ENCODE peak calls at places on chromosomes 11 and 22, in six cellular contexts. J, R, K, Q, B and G are unnamed samples.

GRCh38 chr11:120134931-120135228 is 3.0 kb downstream of the TRIM29 start:
- DNase-seq in R (no peak), B (no peak), J (no peak), K (no peak), Q (no peak), G (no peak)

GRCh38 chr11:131588057-131588456 is 217.6 kb downstream of the NTM start:
- DNase-seq in Q (no peak), J (no peak), B (no peak), R (no peak), K (no peak), G (no peak)

GRCh38 chr11:334264-335033 is 13.8 kb upstream of the IFITM3 start:
- DNase-seq in J (no peak), R (no peak), B (no peak), K (no peak), Q (peak), G (no peak)

GRCh38 chr22:49308300-49308699 is 519.4 kb downstream of the BRD1 start:
- DNase-seq in J (no peak), B (no peak), Q (no peak), K (no peak), R (no peak), G (no peak)

GRCh38 chr22:21791635-21792625 is 56.3 kb upstream of the YPEL1 start:
- DNase-seq in Q (peak), B (peak), J (peak), R (no peak), K (peak), G (no peak)

GRCh38 chr11:44033411-44033850 is 14.3 kb upstream of the ACCSL start:
- DNase-seq in J (no peak), K (no peak), R (no peak), Q (no peak), B (no peak), G (no peak)

GRCh38 chr11:82003671-82004148 is 730.0 kb downstream of the FAM181B start:
- DNase-seq in J (no peak), B (no peak), Q (no peak), R (no peak), K (no peak), G (no peak)

GRCh38 chr11:85088286-85088685 is 538.9 kb downstream of the DLG2 start:
- DNase-seq in J (no peak), R (no peak), K (peak), Q (no peak), B (no peak), G (no peak)

GRCh38 chr22:49575703-49576081 is 252.0 kb downstream of the BRD1 start:
- DNase-seq in K (no peak), R (peak), Q (no peak), B (no peak), J (no peak), G (no peak)

GRCh38 chr22:33116846-33117547 is 58.8 kb upstream of the SYN3 start:
- DNase-seq in J (no peak), Q (no peak), B (no peak), K (no peak), R (no peak), G (no peak)

GRCh38 chr11:108947654-108948570 is 283.0 kb downstream of the DDX10 start:
- DNase-seq in J (peak), Q (peak), B (no peak), K (peak), R (no peak), G (no peak)
- TF ChIP-seq SMC3 in J (no peak), Q (no peak), B (no peak), K (no peak), R (no peak), G (no peak)

DNA sequence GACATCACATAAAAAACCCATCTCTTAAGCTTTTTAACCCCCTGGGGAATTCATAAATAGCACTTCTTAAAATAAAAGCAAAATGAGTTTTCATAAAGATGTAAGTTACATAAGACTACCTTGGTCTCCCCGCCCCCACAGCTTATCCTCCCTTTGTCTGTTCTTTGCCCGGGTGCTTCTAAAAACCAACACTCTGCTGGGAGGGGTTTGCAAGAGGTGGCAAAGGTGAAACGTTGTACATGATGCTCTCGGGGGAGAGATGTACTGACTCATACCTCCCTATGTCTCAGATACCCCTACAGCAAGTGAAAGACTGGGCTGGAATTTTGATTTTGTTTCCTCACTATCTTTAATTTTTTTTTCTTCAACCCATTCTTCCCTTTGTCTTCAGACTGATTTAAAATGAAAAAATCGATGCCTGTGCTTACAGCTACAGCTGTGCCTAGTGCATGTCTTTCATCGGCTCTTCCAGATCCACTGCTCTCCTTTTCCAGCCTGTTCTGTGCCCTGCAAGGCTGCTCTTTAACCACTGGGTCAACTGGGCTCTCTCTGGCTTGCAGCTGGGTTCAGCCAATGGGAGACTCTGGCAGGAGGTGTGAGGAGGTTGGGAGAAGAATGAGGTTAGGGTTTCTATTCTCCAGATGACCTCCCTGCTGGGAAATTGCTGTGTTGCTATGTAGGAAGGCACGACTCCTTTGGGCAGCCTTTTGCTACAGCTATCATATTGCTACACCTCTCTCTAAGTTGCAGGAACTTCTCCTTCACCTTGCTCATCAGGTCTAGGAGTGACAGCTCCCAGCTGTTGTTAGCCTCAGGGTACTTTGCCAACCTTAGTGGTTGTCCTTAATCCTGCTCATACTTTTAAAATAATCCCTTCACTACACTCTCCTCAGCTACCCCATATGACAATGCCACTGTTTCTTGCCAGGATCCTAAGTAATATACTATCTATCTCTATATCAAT is 266.5 kb downstream of the TENM4 start:
- DNase-seq in K (peak), R (no peak), B (no peak), Q (no peak), J (no peak), G (no peak)
- TF ChIP-seq SMC3 in K (no peak), R (no peak), B (no peak), Q (no peak), J (no peak), G (no peak)

GRCh38 chr11:8907116-8907515 is 3.9 kb upstream of the AKIP1 start:
- DNase-seq in R (no peak), Q (no peak), B (no peak), K (no peak), J (no peak), G (no peak)
- TF ChIP-seq SMC3 in R (no peak), Q (no peak), B (no peak), K (no peak), J (no peak), G (no peak)

GRCh38 chr11:126628450-126628789 is 272.9 kb downstream of the ST3GAL4 start:
- DNase-seq in K (no peak), R (no peak), B (no peak), J (no peak), Q (no peak), G (no peak)
- TF ChIP-seq SMC3 in K (no peak), R (no peak), B (no peak), J (no peak), Q (no peak), G (no peak)

DNA sequence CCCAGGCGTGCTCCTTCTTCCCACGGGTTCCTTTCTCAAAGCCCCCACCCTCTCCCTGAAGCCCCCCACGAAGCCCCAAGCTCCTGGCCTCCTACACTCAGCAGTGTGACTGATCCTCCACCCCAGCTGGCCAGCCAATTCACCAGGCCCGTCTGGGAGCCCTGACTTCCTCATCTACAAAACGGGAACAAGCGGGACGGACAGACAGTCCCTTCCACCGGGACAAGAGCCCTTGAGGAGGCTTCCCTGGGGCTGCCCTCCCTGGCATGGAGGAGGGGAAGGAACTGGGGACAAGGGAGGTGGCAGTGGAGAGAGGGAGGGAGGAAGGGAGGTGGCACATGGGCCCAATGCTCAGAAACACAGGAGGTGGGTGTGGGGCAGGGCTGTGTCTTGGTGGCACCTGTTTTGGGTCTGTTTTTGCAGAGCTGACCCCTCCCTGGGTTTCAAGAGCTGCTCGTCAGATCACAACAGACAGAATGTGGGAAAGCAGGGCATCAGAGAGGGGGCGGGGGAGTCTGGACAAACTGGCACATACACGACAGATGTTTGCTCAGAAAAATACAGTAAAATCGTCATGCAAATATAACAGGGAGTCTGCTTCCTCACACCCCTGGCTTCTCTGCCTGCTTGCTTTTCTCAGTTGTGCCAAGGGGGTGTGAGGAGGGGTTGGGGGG is 56.8 kb downstream of the ELFN2 start:
- DNase-seq in J (no peak), B (no peak), R (no peak), K (no peak), Q (no peak), G (no peak)
- TF ChIP-seq SMC3 in J (no peak), B (no peak), R (no peak), K (no peak), Q (no peak), G (no peak)